ENCODE peak calls at places on chromosome X, in five cellular contexts. One of them, this sample, is unnamed.

GRCh38 chrX:69279234-69279633 is 114.0 kb upstream of the PJA1 start:
- DNase-seq in stimulated activated CD4-positive, alpha-beta T cell treated with anti-CD3 and anti-CD28 coated beads, TNF-alpha, amount 100 ng/mL, for 4 hours: no peak
- DNase-seq in NCI-H774: no peak
- DNase-seq in NT2/D1: no peak
- DNase-seq in colonic mucosa: no peak
- DNase-seq in this sample: no peak

GRCh38 chrX:43087825-43088224 is 309.9 kb upstream of the PPP1R2C start:
- DNase-seq in stimulated activated CD4-positive, alpha-beta T cell treated with anti-CD3 and anti-CD28 coated beads, TNF-alpha, amount 100 ng/mL, for 4 hours: no peak
- DNase-seq in NCI-H774: no peak
- DNase-seq in NT2/D1: no peak
- DNase-seq in colonic mucosa: no peak
- DNase-seq in this sample: no peak

GRCh38 chrX:24870143-24870542 is 145.6 kb downstream of the ARX start:
- DNase-seq in stimulated activated CD4-positive, alpha-beta T cell treated with anti-CD3 and anti-CD28 coated beads, TNF-alpha, amount 100 ng/mL, for 4 hours: no peak
- DNase-seq in NCI-H774: no peak
- DNase-seq in NT2/D1: no peak
- DNase-seq in colonic mucosa: no peak
- DNase-seq in this sample: peak; percentile 68

GRCh38 chrX:69121321-69122000 is 43.8 kb downstream of the PJA1 start:
- DNase-seq in stimulated activated CD4-positive, alpha-beta T cell treated with anti-CD3 and anti-CD28 coated beads, TNF-alpha, amount 100 ng/mL, for 4 hours: no peak
- DNase-seq in NCI-H774: no peak
- DNase-seq in NT2/D1: no peak
- DNase-seq in colonic mucosa: no peak
- DNase-seq in this sample: no peak

GRCh38 chrX:77893713-77894112 is 1.5 kb downstream of the MAGT1 start:
- DNase-seq in stimulated activated CD4-positive, alpha-beta T cell treated with anti-CD3 and anti-CD28 coated beads, TNF-alpha, amount 100 ng/mL, for 4 hours: no peak
- DNase-seq in NCI-H774: no peak
- DNase-seq in NT2/D1: no peak
- DNase-seq in colonic mucosa: no peak
- DNase-seq in this sample: no peak

GRCh38 chrX:10398271-10398670 is 222.1 kb downstream of the MID1 start:
- DNase-seq in stimulated activated CD4-positive, alpha-beta T cell treated with anti-CD3 and anti-CD28 coated beads, TNF-alpha, amount 100 ng/mL, for 4 hours: no peak
- DNase-seq in NCI-H774: no peak
- DNase-seq in NT2/D1: no peak
- DNase-seq in colonic mucosa: no peak
- DNase-seq in this sample: no peak

GRCh38 chrX:13029831-13030771 is 14.3 kb downstream of the FAM9C start:
- DNase-seq in stimulated activated CD4-positive, alpha-beta T cell treated with anti-CD3 and anti-CD28 coated beads, TNF-alpha, amount 100 ng/mL, for 4 hours: no peak
- DNase-seq in NCI-H774: no peak
- DNase-seq in NT2/D1: peak; percentile 88
- DNase-seq in colonic mucosa: peak; percentile 76
- DNase-seq in this sample: peak; percentile 77

GRCh38 chrX:68665502-68665901 is 18.0 kb downstream of the STARD8 start:
- DNase-seq in stimulated activated CD4-positive, alpha-beta T cell treated with anti-CD3 and anti-CD28 coated beads, TNF-alpha, amount 100 ng/mL, for 4 hours: no peak
- DNase-seq in NCI-H774: no peak
- DNase-seq in NT2/D1: no peak
- DNase-seq in colonic mucosa: no peak
- DNase-seq in this sample: no peak

GRCh38 chrX:66553973-66554372 is 84.9 kb downstream of the EDA2R start:
- DNase-seq in stimulated activated CD4-positive, alpha-beta T cell treated with anti-CD3 and anti-CD28 coated beads, TNF-alpha, amount 100 ng/mL, for 4 hours: no peak
- DNase-seq in NCI-H774: no peak
- DNase-seq in NT2/D1: no peak
- DNase-seq in colonic mucosa: no peak
- DNase-seq in this sample: no peak

GRCh38 chrX:44225667-44226066 is 117.8 kb downstream of the EFHC2 start:
- DNase-seq in stimulated activated CD4-positive, alpha-beta T cell treated with anti-CD3 and anti-CD28 coated beads, TNF-alpha, amount 100 ng/mL, for 4 hours: no peak
- DNase-seq in NCI-H774: no peak
- DNase-seq in NT2/D1: no peak
- DNase-seq in colonic mucosa: no peak
- DNase-seq in this sample: no peak

This sample was measured in A549.